ENCODE peak calls at places on chromosomes 5 and 9, in ten cellular contexts. One of them, this sample, is unnamed. For H3K4me1, the result is how much of the 10 kb centered on the place peaks cover.

GRCh38 chr5:98455660-98456059 is 317.8 kb upstream of the RGMB start:
- DNase-seq in K562: no peak
- DNase-seq in neuronal stem cell: no peak
- DNase-seq in MM.1S: no peak
- DNase-seq in IMR-90: peak
- DNase-seq in mammary epithelial cell: no peak
- DNase-seq in HCT116: no peak
- DNase-seq in PC-3: peak
- DNase-seq in astrocyte: peak
- DNase-seq in endodermal cell: no peak
- DNase-seq in this sample: no peak

GRCh38 chr5:9348296-9348996 is 197.4 kb downstream of the SEMA5A start:
- DNase-seq in K562: no peak
- DNase-seq in neuronal stem cell: no peak
- DNase-seq in MM.1S: no peak
- DNase-seq in IMR-90: peak
- DNase-seq in mammary epithelial cell: peak
- DNase-seq in HCT116: no peak
- DNase-seq in PC-3: peak
- DNase-seq in astrocyte: peak
- DNase-seq in endodermal cell: no peak
- DNase-seq in this sample: no peak

GRCh38 chr5:85266692-85267091 is 882.0 kb upstream of the EDIL3 start:
- DNase-seq in K562: no peak
- DNase-seq in neuronal stem cell: no peak
- DNase-seq in MM.1S: no peak
- DNase-seq in IMR-90: no peak
- DNase-seq in mammary epithelial cell: no peak
- DNase-seq in HCT116: no peak
- DNase-seq in PC-3: no peak
- DNase-seq in astrocyte: no peak
- DNase-seq in endodermal cell: no peak
- DNase-seq in this sample: no peak

GRCh38 chr5:78705826-78706225 is 57.3 kb upstream of the LHFPL2 start:
- DNase-seq in K562: no peak
- DNase-seq in neuronal stem cell: no peak
- DNase-seq in MM.1S: no peak
- DNase-seq in IMR-90: no peak
- DNase-seq in mammary epithelial cell: peak
- DNase-seq in HCT116: no peak
- DNase-seq in PC-3: no peak
- DNase-seq in astrocyte: no peak
- DNase-seq in endodermal cell: no peak
- DNase-seq in this sample: no peak

GRCh38 chr9:90544488-90544887 is 98.1 kb downstream of the DIRAS2 start:
- DNase-seq in K562: no peak
- DNase-seq in neuronal stem cell: no peak
- DNase-seq in MM.1S: no peak
- DNase-seq in IMR-90: no peak
- DNase-seq in mammary epithelial cell: no peak
- DNase-seq in HCT116: no peak
- DNase-seq in PC-3: no peak
- DNase-seq in astrocyte: no peak
- DNase-seq in endodermal cell: no peak
- DNase-seq in this sample: no peak

GRCh38 chr5:113760486-113760885 is 247.0 kb downstream of the YTHDC2 start:
- DNase-seq in K562: no peak
- DNase-seq in neuronal stem cell: no peak
- DNase-seq in MM.1S: no peak
- DNase-seq in IMR-90: no peak
- DNase-seq in mammary epithelial cell: peak
- DNase-seq in HCT116: no peak
- DNase-seq in PC-3: no peak
- DNase-seq in astrocyte: peak
- DNase-seq in endodermal cell: no peak
- DNase-seq in this sample: no peak

GRCh38 chr9:13149454-13149853 is 130.0 kb downstream of the MPDZ start:
- DNase-seq in K562: no peak
- DNase-seq in neuronal stem cell: no peak
- DNase-seq in MM.1S: no peak
- DNase-seq in IMR-90: no peak
- DNase-seq in mammary epithelial cell: no peak
- DNase-seq in HCT116: no peak
- DNase-seq in PC-3: no peak
- DNase-seq in astrocyte: no peak
- DNase-seq in endodermal cell: no peak
- DNase-seq in this sample: no peak

GRCh38 chr9:137812356-137813023 is 65.1 kb upstream of the CACNA1B start:
- DNase-seq in K562: no peak
- DNase-seq in neuronal stem cell: no peak
- DNase-seq in MM.1S: no peak
- DNase-seq in IMR-90: no peak
- DNase-seq in mammary epithelial cell: no peak
- DNase-seq in HCT116: no peak
- DNase-seq in PC-3: no peak
- DNase-seq in astrocyte: no peak
- DNase-seq in endodermal cell: no peak
- DNase-seq in this sample: no peak

GRCh38 chr5:33261305-33261704 is 179.5 kb upstream of the TARS1 start:
- DNase-seq in K562: no peak
- DNase-seq in neuronal stem cell: no peak
- DNase-seq in MM.1S: no peak
- DNase-seq in IMR-90: peak
- DNase-seq in mammary epithelial cell: peak
- DNase-seq in HCT116: no peak
- DNase-seq in PC-3: peak
- DNase-seq in astrocyte: peak
- DNase-seq in endodermal cell: no peak
- DNase-seq in this sample: no peak

GRCh38 chr5:180070726-180071417 is 687 bp downstream of the RNF130 start:
- DNase-seq in K562: peak
- DNase-seq in neuronal stem cell: no peak
- DNase-seq in MM.1S: no peak
- DNase-seq in IMR-90: peak
- DNase-seq in mammary epithelial cell: peak
- DNase-seq in HCT116: no peak
- DNase-seq in PC-3: peak
- DNase-seq in astrocyte: peak
- DNase-seq in endodermal cell: peak
- DNase-seq in this sample: peak

GRCh38 chr5:102777099-102777498 is 22.0 kb downstream of the PAM start:
- DNase-seq in K562: no peak
- DNase-seq in neuronal stem cell: no peak
- DNase-seq in MM.1S: no peak
- DNase-seq in IMR-90: no peak
- DNase-seq in mammary epithelial cell: no peak
- DNase-seq in HCT116: no peak
- DNase-seq in PC-3: no peak
- DNase-seq in astrocyte: no peak
- DNase-seq in endodermal cell: no peak
- DNase-seq in this sample: no peak

DNA sequence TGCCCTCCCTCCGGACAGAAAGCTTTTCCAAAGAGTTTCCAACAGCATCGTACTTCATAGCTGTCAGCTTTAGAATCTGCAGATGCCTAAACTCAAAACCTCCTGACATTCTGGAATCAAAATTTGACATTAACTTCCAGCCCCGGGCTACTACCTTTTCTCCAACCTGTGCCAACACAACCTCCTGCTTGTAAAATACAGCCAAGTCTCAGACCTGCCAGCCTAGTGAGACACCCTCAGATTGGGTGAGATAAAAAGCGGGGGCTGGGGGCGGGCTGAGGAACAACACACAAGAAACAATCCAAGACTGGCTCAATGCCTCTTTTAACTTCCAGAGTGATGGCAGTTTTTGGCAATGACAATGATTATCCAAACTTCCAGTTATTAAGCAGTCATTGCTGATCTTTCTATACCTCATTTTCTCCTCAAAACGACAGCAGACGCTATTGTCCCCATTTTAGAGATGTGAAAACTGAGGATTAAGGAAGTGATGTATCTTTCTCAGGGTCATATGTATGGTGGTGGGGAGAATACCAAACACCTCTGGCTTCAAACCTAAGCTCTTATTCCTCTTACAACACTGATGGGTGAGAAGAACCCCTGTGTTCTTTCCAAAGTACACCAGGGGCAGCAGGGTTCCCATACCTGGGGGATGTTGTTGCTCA is 1.2 kb downstream of the TNC start:
- DNase-seq in K562: no peak
- DNase-seq in neuronal stem cell: no peak
- DNase-seq in MM.1S: no peak
- DNase-seq in IMR-90: no peak
- DNase-seq in mammary epithelial cell: peak
- DNase-seq in HCT116: no peak
- DNase-seq in PC-3: peak
- DNase-seq in astrocyte: no peak
- DNase-seq in endodermal cell: no peak
- DNase-seq in this sample: no peak
- H3K4me3 ChIP-seq in K562: no peak
- H3K4me3 ChIP-seq in neuronal stem cell: no peak
- H3K4me3 ChIP-seq in MM.1S: no peak
- H3K4me3 ChIP-seq in IMR-90: peak
- H3K4me3 ChIP-seq in mammary epithelial cell: peak
- H3K4me3 ChIP-seq in HCT116: no peak
- H3K4me3 ChIP-seq in PC-3: peak
- H3K4me3 ChIP-seq in astrocyte: peak
- H3K4me3 ChIP-seq in endodermal cell: peak
- H3K4me3 ChIP-seq in this sample: no peak

GRCh38 chr9:37206121-37206620 is 85.8 kb downstream of the ZCCHC7 start:
- DNase-seq in K562: no peak
- DNase-seq in neuronal stem cell: no peak
- DNase-seq in MM.1S: no peak
- DNase-seq in IMR-90: no peak
- DNase-seq in mammary epithelial cell: no peak
- DNase-seq in HCT116: no peak
- DNase-seq in PC-3: no peak
- DNase-seq in astrocyte: no peak
- DNase-seq in endodermal cell: no peak
- DNase-seq in this sample: no peak

GRCh38 chr9:37215456-37216229 is 95.3 kb downstream of the ZCCHC7 start:
- DNase-seq in K562: no peak
- DNase-seq in neuronal stem cell: no peak
- DNase-seq in MM.1S: no peak
- DNase-seq in IMR-90: peak
- DNase-seq in mammary epithelial cell: peak
- DNase-seq in HCT116: no peak
- DNase-seq in PC-3: peak
- DNase-seq in astrocyte: peak
- DNase-seq in endodermal cell: no peak
- DNase-seq in this sample: no peak

GRCh38 chr9:37209431-37210386 is 89.3 kb downstream of the ZCCHC7 start:
- DNase-seq in K562: peak
- DNase-seq in neuronal stem cell: no peak
- DNase-seq in MM.1S: no peak
- DNase-seq in IMR-90: no peak
- DNase-seq in mammary epithelial cell: no peak
- DNase-seq in HCT116: no peak
- DNase-seq in PC-3: peak
- DNase-seq in astrocyte: no peak
- DNase-seq in endodermal cell: no peak
- DNase-seq in this sample: no peak

GRCh38 chr9:37212435-37212834 is 92.1 kb downstream of the ZCCHC7 start:
- DNase-seq in K562: no peak
- DNase-seq in neuronal stem cell: no peak
- DNase-seq in MM.1S: no peak
- DNase-seq in IMR-90: no peak
- DNase-seq in mammary epithelial cell: no peak
- DNase-seq in HCT116: no peak
- DNase-seq in PC-3: no peak
- DNase-seq in astrocyte: no peak
- DNase-seq in endodermal cell: no peak
- DNase-seq in this sample: no peak

DNA sequence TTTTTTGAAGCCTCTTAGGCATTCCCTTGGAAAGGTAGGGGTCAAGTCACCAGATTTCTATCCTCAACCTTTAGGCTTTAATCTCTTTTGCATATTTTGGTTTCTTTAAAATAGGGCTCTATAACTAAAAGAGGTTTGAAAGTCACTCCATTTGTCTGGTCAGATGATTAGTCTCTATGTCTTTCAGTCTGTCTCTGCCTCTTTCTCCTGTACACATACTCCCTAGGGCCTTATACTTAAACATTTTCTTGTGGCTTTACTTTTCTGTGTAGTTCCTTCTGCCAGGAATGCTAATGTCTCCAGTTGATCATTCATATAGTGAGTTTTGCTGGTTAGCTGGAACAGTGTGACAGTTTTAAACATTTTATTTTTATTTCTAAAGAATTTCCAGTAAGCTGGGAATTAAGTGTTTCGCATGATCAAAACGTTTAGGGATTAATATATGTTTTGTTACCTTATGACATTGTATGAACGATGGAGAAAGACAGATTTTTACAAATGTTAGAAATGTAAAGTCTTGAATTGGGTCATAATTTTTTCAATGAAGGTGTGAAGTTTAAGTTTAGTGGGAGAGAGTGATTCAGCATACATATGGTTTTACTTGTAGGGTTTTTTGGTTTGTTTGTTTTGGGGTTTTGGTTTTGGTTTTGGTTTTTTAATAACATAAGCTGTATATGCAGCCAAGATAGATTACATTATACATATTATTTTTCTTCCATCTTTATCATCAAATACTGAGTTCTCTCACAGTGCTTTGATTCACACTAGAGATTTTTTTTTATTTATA is 90.6 kb downstream of the ZCCHC7 start:
- DNase-seq in K562: no peak
- DNase-seq in neuronal stem cell: no peak
- DNase-seq in MM.1S: peak
- DNase-seq in IMR-90: peak
- DNase-seq in mammary epithelial cell: no peak
- DNase-seq in HCT116: no peak
- DNase-seq in PC-3: no peak
- DNase-seq in astrocyte: no peak
- DNase-seq in endodermal cell: no peak
- DNase-seq in this sample: no peak
- H3K4me1 ChIP-seq in K562: under half
- H3K4me1 ChIP-seq in neuronal stem cell: under half
- H3K4me1 ChIP-seq in MM.1S: under half
- H3K4me1 ChIP-seq in IMR-90: under half
- H3K4me1 ChIP-seq in mammary epithelial cell: under half
- H3K4me1 ChIP-seq in HCT116: under half
- H3K4me1 ChIP-seq in PC-3: under half
- H3K4me1 ChIP-seq in astrocyte: under half
- H3K4me1 ChIP-seq in endodermal cell: under half
- H3K4me1 ChIP-seq in this sample: under half

GRCh38 chr5:134550271-134551214 is 25.1 kb downstream of the JADE2 start:
- DNase-seq in K562: no peak
- DNase-seq in neuronal stem cell: no peak
- DNase-seq in MM.1S: no peak
- DNase-seq in IMR-90: peak
- DNase-seq in mammary epithelial cell: no peak
- DNase-seq in HCT116: no peak
- DNase-seq in PC-3: no peak
- DNase-seq in astrocyte: peak
- DNase-seq in endodermal cell: no peak
- DNase-seq in this sample: no peak
- H3K9ac ChIP-seq in K562: peak
- H3K9ac ChIP-seq in neuronal stem cell: no peak
- H3K9ac ChIP-seq in MM.1S: no peak
- H3K9ac ChIP-seq in IMR-90: peak
- H3K9ac ChIP-seq in mammary epithelial cell: no peak
- H3K9ac ChIP-seq in HCT116: no peak
- H3K9ac ChIP-seq in PC-3: no peak
- H3K9ac ChIP-seq in astrocyte: no peak
- H3K9ac ChIP-seq in endodermal cell: no peak
- H3K9ac ChIP-seq in this sample: no peak

GRCh38 chr5:142356318-142356715 is 31.5 kb upstream of the SPRY4 start:
- DNase-seq in K562: no peak
- DNase-seq in neuronal stem cell: no peak
- DNase-seq in MM.1S: no peak
- DNase-seq in IMR-90: peak
- DNase-seq in mammary epithelial cell: no peak
- DNase-seq in HCT116: no peak
- DNase-seq in PC-3: no peak
- DNase-seq in astrocyte: peak
- DNase-seq in endodermal cell: no peak
- DNase-seq in this sample: no peak
- H3K4me3 ChIP-seq in K562: peak
- H3K4me3 ChIP-seq in neuronal stem cell: peak
- H3K4me3 ChIP-seq in MM.1S: peak
- H3K4me3 ChIP-seq in IMR-90: peak
- H3K4me3 ChIP-seq in mammary epithelial cell: peak
- H3K4me3 ChIP-seq in HCT116: peak
- H3K4me3 ChIP-seq in PC-3: peak
- H3K4me3 ChIP-seq in astrocyte: peak
- H3K4me3 ChIP-seq in endodermal cell: peak
- H3K4me3 ChIP-seq in this sample: peak